ENCODE peak calls at places on chromosomes 2 and 18, in ten cellular contexts. E is heart left ventricle, J is caudate nucleus, N is NCI-H2081 treated with DMSO at 0.1 percent for 48 hours, M is pons, P is GM19239, Y is HTR-8/SVneo, W is glutamatergic neuron, C is T-helper 2 cell, Q is fibroblast of villous mesenchyme. V is an unnamed sample.
A peak's percentile ranks its signal among the peaks of the same experiment; 100 is the strongest.

GRCh38 chr18:48029296-48029986 is 99.0 kb upstream of the SMAD2 start:
- DNase-seq in E (no peak), J (no peak), N (no peak), M (no peak), P (no peak), Y (no peak), W (no peak), C (no peak), Q (no peak), V (no peak)

GRCh38 chr18:36419188-36419912 is 121.8 kb downstream of the FHOD3 start:
- DNase-seq in E (no peak), J (no peak), N (no peak), M (no peak), P (no peak), Y (no peak), W (no peak), C (no peak), Q (no peak), V (no peak)

GRCh38 chr18:48922801-48923730 is 27.7 kb downstream of the SMAD7 start:
- DNase-seq in E (peak; percentile 78), J (peak; percentile 74), N (no peak), M (no peak), P (no peak), Y (peak; percentile 86), W (peak; percentile 45), C (no peak), Q (peak; percentile 98), V (peak; percentile 78)

GRCh38 chr2:197369228-197369945 is 58.8 kb upstream of the ANKRD44 start:
- DNase-seq in E (no peak), J (no peak), N (no peak), M (no peak), P (no peak), Y (no peak), W (no peak), C (no peak), Q (no peak), V (no peak)

GRCh38 chr18:46071894-46072867 is at the start of gene PSTPIP2:
- DNase-seq in E (peak; percentile 88), J (peak; percentile 24), N (no peak), M (no peak), P (peak; percentile 51), Y (peak; percentile 50), W (peak; percentile 75), C (peak; percentile 51), Q (peak; percentile 66), V (peak; percentile 67)

GRCh38 chr18:36595046-36595817 is 233.6 kb downstream of the TPGS2 start:
- DNase-seq in E (no peak), J (no peak), N (no peak), M (no peak), P (no peak), Y (no peak), W (no peak), C (no peak), Q (no peak), V (no peak)

GRCh38 chr18:79576686-79577351 is 102.8 kb upstream of the CTDP1 start:
- DNase-seq in E (peak; percentile 87), J (peak; percentile 88), N (peak; percentile 11), M (peak; percentile 84), P (no peak), Y (no peak), W (peak; percentile 10), C (no peak), Q (peak; percentile 19), V (peak; percentile 67)

GRCh38 chr2:95320344-95320712 is 23.2 kb downstream of the KCNIP3 start:
- DNase-seq in E (peak; percentile 33), J (no peak), N (no peak), M (no peak), P (no peak), Y (no peak), W (no peak), C (no peak), Q (no peak), V (no peak)

GRCh38 chr2:237553959-237554358 is 12.4 kb upstream of the PRLH start:
- DNase-seq in E (no peak), J (no peak), N (no peak), M (no peak), P (no peak), Y (no peak), W (no peak), C (no peak), Q (no peak), V (no peak)

GRCh38 chr2:19848029-19848750 is 53.6 kb downstream of the TTC32 start:
- DNase-seq in E (no peak), J (no peak), N (no peak), M (no peak), P (no peak), Y (no peak), W (no peak), C (no peak), Q (no peak), V (no peak)

GRCh38 chr2:199384043-199384442 is 73.7 kb downstream of the SATB2 start:
- DNase-seq in E (no peak), J (no peak), N (no peak), M (no peak), P (no peak), Y (no peak), W (no peak), C (no peak), Q (no peak), V (no peak)

GRCh38 chr2:54891901-54892300 is 158.3 kb downstream of the RTN4 start:
- DNase-seq in E (no peak), J (no peak), N (no peak), M (no peak), P (no peak), Y (no peak), W (no peak), C (no peak), Q (no peak), V (no peak)

GRCh38 chr2:109258376-109258775 is 129.4 kb downstream of the SH3RF3 start:
- DNase-seq in E (peak; percentile 17), J (no peak), N (no peak), M (no peak), P (no peak), Y (no peak), W (no peak), C (no peak), Q (no peak), V (no peak)

GRCh38 chr2:33531345-33532059 is 55.1 kb downstream of the RASGRP3 start:
- DNase-seq in E (no peak), J (no peak), N (no peak), M (no peak), P (no peak), Y (no peak), W (no peak), C (no peak), Q (no peak), V (peak; percentile 10)

V was measured in choroid plexus epithelial cell.